ENCODE peak calls at places on chromosomes 11 and 22, in five cellular contexts. K is cardiac muscle cell; S is brain microvascular endothelial cell; R is ascending aorta; Q is CD4-positive, alpha-beta memory T cell. X is an unnamed sample.

GRCh38 chr11:85809191-85809590 is 1.8 kb downstream of the SYTL2 start:
- DNase-seq in K (no peak), S (no peak), R (no peak), Q (peak; percentile 30), X (no peak)

GRCh38 chr22:48567213-48567975 is 1260.3 kb downstream of the BRD1 start:
- DNase-seq in K (no peak), S (no peak), R (no peak), Q (no peak), X (no peak)

GRCh38 chr11:117528061-117528780 is 200.6 kb downstream of the CEP164 start:
- DNase-seq in K (no peak), S (no peak), R (no peak), Q (no peak), X (no peak)

GRCh38 chr11:83389975-83390374 is 103.8 kb upstream of the CCDC90B start:
- DNase-seq in K (no peak), S (no peak), R (no peak), Q (no peak), X (no peak)

GRCh38 chr11:19646921-19647320 is 65.7 kb upstream of the NAV2 start:
- DNase-seq in K (peak; percentile 93), S (peak; percentile 88), R (no peak), Q (no peak), X (no peak)

GRCh38 chr11:29333993-29334780 is 682.6 kb downstream of the KCNA4 start:
- DNase-seq in K (peak; percentile 81), S (peak; percentile 65), R (no peak), Q (no peak), X (no peak)

GRCh38 chr11:16989554-16989953 is 24.7 kb downstream of the PLEKHA7 start:
- DNase-seq in K (no peak), S (no peak), R (no peak), Q (no peak), X (no peak)

GRCh38 chr22:49326558-49326957 is 501.1 kb downstream of the BRD1 start:
- DNase-seq in K (no peak), S (no peak), R (no peak), Q (no peak), X (no peak)

GRCh38 chr11:55481416-55481815 is 72.9 kb upstream of the OR4C15 start:
- DNase-seq in K (no peak), S (no peak), R (no peak), Q (no peak), X (no peak)

GRCh38 chr11:123408619-123409455 is 21.2 kb upstream of the GRAMD1B start:
- DNase-seq in K (no peak), S (no peak), R (no peak), Q (no peak), X (no peak)

GRCh38 chr22:36938028-36938425 is 24.6 kb downstream of the CSF2RB start:
- DNase-seq in K (no peak), S (no peak), R (no peak), Q (no peak), X (no peak)

GRCh38 chr11:41175304-41175972 is 284.0 kb downstream of the LRRC4C start:
- DNase-seq in K (no peak), S (no peak), R (no peak), Q (no peak), X (no peak)

GRCh38 chr11:47768090-47768620 is 1.0 kb upstream of the FNBP4 start:
- DNase-seq in K (peak; percentile 87), S (peak; percentile 53), R (peak; percentile 82), Q (peak; percentile 21), X (no peak)

GRCh38 chr11:40432358-40432757 is 1027.1 kb downstream of the LRRC4C start:
- DNase-seq in K (no peak), S (no peak), R (no peak), Q (no peak), X (no peak)

GRCh38 chr11:96339704-96340554 is 3.1 kb downstream of the MAML2 start:
- DNase-seq in K (no peak), S (no peak), R (no peak), Q (no peak), X (no peak)

GRCh38 chr11:103652013-103652412 is 384.4 kb upstream of the DDI1 start:
- DNase-seq in K (peak; percentile 18), S (peak; percentile 23), R (no peak), Q (no peak), X (no peak)

GRCh38 chr11:56207796-56208195 is 26.3 kb downstream of the OR5T2 start:
- DNase-seq in K (no peak), S (no peak), R (no peak), Q (no peak), X (no peak)

GRCh38 chr11:93719310-93719709 is 22.0 kb downstream of the TAF1D start:
- DNase-seq in K (no peak), S (no peak), R (no peak), Q (no peak), X (no peak)

GRCh38 chr11:116853461-116854073 is 16.1 kb upstream of the APOA1 start:
- DNase-seq in K (peak; percentile 82), S (peak; percentile 88), R (no peak), Q (peak; percentile 81), X (no peak)

GRCh38 chr22:17966403-17966717 is 58.0 kb downstream of the MICAL3 start:
- DNase-seq in K (no peak), S (no peak), R (no peak), Q (no peak), X (no peak)

GRCh38 chr11:17989306-17989705 is 23.5 kb downstream of the SERGEF start:
- DNase-seq in K (no peak), S (no peak), R (no peak), Q (no peak), X (no peak)

GRCh38 chr11:117685566-117685965 is 111.5 kb downstream of the DSCAML1 start:
- DNase-seq in K (no peak), S (no peak), R (no peak), Q (no peak), X (no peak)

GRCh38 chr22:17570851-17571631 is 7.7 kb downstream of the SLC25A18 start:
- DNase-seq in K (peak; percentile 97), S (peak; percentile 83), R (peak; percentile 90), Q (no peak), X (peak; percentile 53)

GRCh38 chr11:124583827-124584226 is 14.0 kb downstream of the OR8A1 start:
- DNase-seq in K (peak; percentile 7), S (no peak), R (no peak), Q (no peak), X (no peak)
- H3K27ac ChIP-seq in K (no peak overlapping the region), S (no peak overlapping the region), R (no peak overlapping the region), Q (no peak overlapping the region), X (no peak overlapping the region)

DNA sequence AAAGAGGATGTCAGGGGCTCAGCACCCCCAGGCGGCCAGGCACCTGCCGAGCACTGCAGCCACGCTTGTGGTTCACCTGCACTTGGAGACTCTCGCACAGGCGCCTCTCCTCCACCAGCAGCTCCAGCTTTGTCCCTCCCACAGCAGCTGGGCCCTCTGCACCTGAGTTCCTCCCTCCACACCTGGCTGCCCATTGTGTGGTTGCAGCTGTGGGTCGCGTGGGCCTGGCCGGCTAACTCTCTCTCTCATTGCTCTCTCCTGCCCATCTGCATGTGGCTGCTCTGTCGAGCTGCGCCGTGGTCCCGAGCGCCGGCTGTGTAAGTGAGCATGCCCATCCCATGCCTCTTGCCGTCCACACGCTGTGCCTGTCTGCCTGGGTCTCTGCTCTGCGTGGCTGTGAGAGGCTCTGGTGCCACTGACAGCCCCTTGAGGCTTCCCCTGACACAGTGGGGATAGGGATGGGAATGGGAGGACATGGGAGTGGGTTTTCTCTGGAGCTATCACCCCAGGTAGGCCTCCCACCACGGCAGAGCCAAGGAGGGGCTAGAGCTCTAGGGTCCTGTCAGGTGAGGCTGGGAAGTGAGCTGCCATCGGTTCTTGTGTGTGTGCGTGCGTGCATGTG is 8.5 kb upstream of the ACR start:
- DNase-seq in K (no peak), S (no peak), R (no peak), Q (no peak), X (no peak)
- H3K27ac ChIP-seq in K (no peak overlapping the region), S (no peak overlapping the region), R (no peak overlapping the region), Q (no peak overlapping the region), X (no peak overlapping the region)

DNA sequence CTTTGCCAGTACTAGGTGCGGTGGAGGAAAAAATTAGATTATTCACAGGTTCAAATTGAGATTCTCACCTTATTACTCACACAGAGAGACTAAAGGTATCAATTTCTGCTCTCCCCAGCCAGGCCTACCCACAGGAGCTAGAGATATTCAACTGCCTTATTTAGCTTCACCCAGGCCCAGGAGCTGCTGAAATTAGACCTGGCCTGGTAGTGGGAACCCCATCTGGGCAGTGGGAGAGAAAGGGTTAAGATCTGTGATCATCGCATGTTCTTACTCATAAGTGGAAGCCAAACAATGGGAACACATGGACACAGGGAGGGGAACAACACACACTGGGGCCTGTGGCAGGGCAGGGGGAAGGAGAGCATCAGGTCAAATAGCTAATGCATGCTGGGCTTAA is 20.9 kb upstream of the MICAL2 start:
- DNase-seq in K (no peak), S (no peak), R (peak; percentile 19), Q (no peak), X (no peak)
- H3K27ac ChIP-seq in K (peak overlapping the region; percentile 57), S (peak overlapping the region; percentile 99), R (peak overlapping the region; percentile 99), Q (no peak overlapping the region), X (peak overlapping the region; percentile 99)

GRCh38 chr11:72776844-72777754 is 16.7 kb downstream of the STARD10 start:
- DNase-seq in K (no peak), S (no peak), R (no peak), Q (no peak), X (no peak)
- H3K27ac ChIP-seq in K (no peak overlapping the region), S (no peak overlapping the region), R (no peak overlapping the region), Q (no peak overlapping the region), X (no peak overlapping the region)

GRCh38 chr22:25212337-25212736 is 7.1 kb upstream of the CRYBB2 start:
- DNase-seq in K (no peak), S (no peak), R (no peak), Q (no peak), X (no peak)
- H3K27ac ChIP-seq in K (no peak overlapping the region), S (no peak overlapping the region), R (no peak overlapping the region), Q (no peak overlapping the region), X (no peak overlapping the region)

DNA sequence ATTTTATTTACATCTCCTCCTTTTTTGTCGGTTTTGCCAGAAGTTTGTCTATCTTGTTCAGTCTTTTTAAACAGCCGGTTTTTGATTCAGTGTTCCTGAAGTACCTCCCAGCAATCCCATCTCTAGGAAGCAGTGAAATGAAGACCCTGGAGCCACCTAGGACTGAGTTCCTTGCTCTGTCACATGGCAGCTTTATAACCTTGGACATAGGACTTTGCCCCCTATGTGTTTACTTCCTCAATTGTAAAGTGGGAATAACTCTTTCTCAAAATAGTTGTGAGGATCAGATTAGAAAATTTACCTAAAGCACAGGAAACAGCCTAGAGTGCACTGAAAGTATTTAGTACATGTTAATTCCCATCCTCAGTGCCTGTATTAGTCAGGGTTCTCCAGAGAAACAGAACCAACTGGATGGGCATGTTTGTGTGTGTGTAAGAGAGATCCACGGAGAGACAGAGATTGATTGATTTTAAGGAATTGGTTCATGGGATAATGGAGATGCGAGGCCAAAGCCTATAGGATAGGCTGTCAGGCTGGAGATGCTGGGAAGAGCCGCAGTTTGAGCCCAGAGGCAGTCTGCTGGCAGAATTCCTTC is 20.0 kb downstream of the FAM83F start:
- DNase-seq in K (no peak), S (no peak), R (no peak), Q (no peak), X (no peak)
- H3K27ac ChIP-seq in K (no peak overlapping the region), S (no peak overlapping the region), R (no peak overlapping the region), Q (no peak overlapping the region), X (no peak overlapping the region)

DNA sequence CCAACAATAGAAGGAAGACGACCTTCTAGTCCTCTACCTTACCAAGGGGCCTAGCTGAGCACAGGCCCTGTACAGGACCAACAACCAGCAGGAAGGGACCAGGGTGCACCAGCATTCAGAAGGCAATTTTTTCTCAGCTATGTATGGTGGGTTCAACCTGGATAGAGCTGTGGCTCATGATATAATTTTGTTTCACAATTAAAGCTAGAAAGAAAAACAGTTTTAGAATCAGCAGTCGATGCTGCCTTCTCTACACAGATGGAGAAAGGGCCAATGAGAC is 3.7 kb downstream of the DGCR2 start:
- DNase-seq in K (no peak), S (no peak), R (no peak), Q (no peak), X (no peak)
- H3K27ac ChIP-seq in K (no peak overlapping the region), S (no peak overlapping the region), R (no peak overlapping the region), Q (no peak overlapping the region), X (no peak overlapping the region)